ENCODE peak calls at places on chromosome 22, in seven cellular contexts. N is GM03348, L is body of pancreas, F is MG63, M is hepatocyte, Q is germinal center, R is cardiac fibroblast. Z is an unnamed sample.

GRCh38 chr22:49885881-49886280 is 32.2 kb downstream of the ZBED4 start:
- DNase-seq in N (no peak), M (no peak), F (no peak), L (no peak), R (no peak), Q (no peak), Z (no peak)

GRCh38 chr22:37178350-37179125 is 9.5 kb downstream of the C1QTNF6 start:
- DNase-seq in R (peak), Q (no peak), L (no peak), M (peak), N (no peak), F (no peak), Z (peak)

GRCh38 chr22:22761963-22762772 is 117.8 kb downstream of the GGTLC2 start:
- DNase-seq in L (no peak), F (no peak), M (no peak), N (no peak), Q (no peak), R (no peak), Z (no peak)

GRCh38 chr22:40334899-40335298 is 11.4 kb upstream of the ADSL start:
- DNase-seq in L (no peak), M (no peak), N (no peak), Q (no peak), F (no peak), R (no peak), Z (no peak)

GRCh38 chr22:37068859-37069258 is 17.3 kb downstream of the KCTD17 start:
- DNase-seq in M (peak), L (no peak), Q (no peak), R (no peak), F (no peak), N (no peak), Z (no peak)

GRCh38 chr22:38411016-38411415 is 44.0 kb downstream of the KCNJ4 start:
- DNase-seq in M (no peak), F (no peak), N (no peak), L (no peak), R (no peak), Q (no peak), Z (no peak)

GRCh38 chr22:35592418-35592967 is 24.6 kb downstream of the MB start:
- DNase-seq in Q (no peak), R (no peak), M (no peak), F (no peak), N (no peak), L (no peak), Z (no peak)

GRCh38 chr22:49621601-49622210 is 206.0 kb downstream of the BRD1 start:
- DNase-seq in R (no peak), F (no peak), L (no peak), M (no peak), Q (no peak), N (no peak), Z (no peak)

GRCh38 chr22:33851240-33851639 is 69.0 kb downstream of the LARGE1 start:
- DNase-seq in N (no peak), Q (no peak), L (no peak), M (peak), F (no peak), R (no peak), Z (no peak)

GRCh38 chr22:47806894-47807293 is 1044.4 kb downstream of the TBC1D22A start:
- DNase-seq in N (no peak), L (no peak), R (no peak), M (no peak), F (no peak), Q (no peak), Z (no peak)

Z was measured in iris pigment epithelial cell.